ENCODE peak calls at places on chromosomes 1 and 21, in five cellular contexts. C is endothelial cell, H is MCF 10A, F is cardiac muscle cell, J is brain microvascular endothelial cell. L is an unnamed sample.

GRCh38 chr1:22639286-22639685 is 2.9 kb downstream of the C1QA start:
- DNase-seq in C (peak; percentile 22), H (no peak), F (peak; percentile 33), J (peak; percentile 52), L (peak; percentile 27)

GRCh38 chr1:243946946-243947345 is 96.9 kb upstream of the AKT3 start:
- DNase-seq in C (peak; percentile 53), H (peak; percentile 55), F (peak; percentile 33), J (no peak), L (peak; percentile 52)

GRCh38 chr1:46070164-46070814 is 62.1 kb downstream of the PIK3R3 start:
- DNase-seq in C (no peak), H (no peak), F (no peak), J (no peak), L (no peak)

GRCh38 chr1:59107516-59107915 is 189.4 kb upstream of the FGGY start:
- DNase-seq in C (no peak), H (peak; percentile 91), F (no peak), J (no peak), L (peak; percentile 21)

GRCh38 chr1:33410091-33410701 is 20.7 kb downstream of the PHC2 start:
- DNase-seq in C (no peak), H (no peak), F (peak; percentile 54), J (peak; percentile 80), L (peak; percentile 85)

GRCh38 chr1:197464039-197464438 is 196.0 kb downstream of the CRB1 start:
- DNase-seq in C (no peak), H (peak; percentile 87), F (peak; percentile 99), J (peak; percentile 17), L (peak; percentile 58)

GRCh38 chr1:233459968-233460367 is 132.4 kb downstream of the MAP3K21 start:
- DNase-seq in C (no peak), H (no peak), F (no peak), J (no peak), L (no peak)

GRCh38 chr1:161266096-161266679 is 7.6 kb downstream of the PCP4L1 start:
- DNase-seq in C (no peak), H (no peak), F (no peak), J (no peak), L (no peak)

GRCh38 chr1:86502721-86503430 is 34.1 kb downstream of the CLCA1 start:
- DNase-seq in C (peak; percentile 27), H (peak; percentile 72), F (peak; percentile 47), J (no peak), L (peak; percentile 34)

GRCh38 chr1:151621351-151621750 is 9.5 kb downstream of the SNX27 start:
- DNase-seq in C (no peak), H (no peak), F (no peak), J (no peak), L (no peak)

GRCh38 chr1:248842781-248843331 is 4.8 kb downstream of the ZNF672 start:
- DNase-seq in C (no peak), H (no peak), F (no peak), J (no peak), L (no peak)

GRCh38 chr1:238252033-238252802 is 361.5 kb upstream of the ZP4 start:
- DNase-seq in C (peak; percentile 62), H (peak; percentile 84), F (peak; percentile 28), J (peak; percentile 75), L (peak; percentile 42)

GRCh38 chr1:9459784-9460407 is 79.4 kb upstream of the SLC25A33 start:
- DNase-seq in C (no peak), H (no peak), F (no peak), J (no peak), L (peak; percentile 6)

GRCh38 chr1:5888606-5889211 is 103.5 kb downstream of the NPHP4 start:
- DNase-seq in C (no peak), H (no peak), F (no peak), J (no peak), L (no peak)

GRCh38 chr21:38486221-38486620 is 12.1 kb downstream of the ERG start:
- DNase-seq in C (no peak), H (peak; percentile 65), F (peak; percentile 26), J (peak; percentile 87), L (peak; percentile 92)

GRCh38 chr1:82152356-82153281 is 351.9 kb downstream of the ADGRL2 start:
- DNase-seq in C (no peak), H (no peak), F (no peak), J (no peak), L (no peak)

GRCh38 chr21:36700295-36700960 is 1.5 kb downstream of the SIM2 start:
- DNase-seq in C (peak; percentile 33), H (no peak), F (no peak), J (no peak), L (no peak)

GRCh38 chr1:73744985-73745384 is 453.0 kb downstream of the LRRIQ3 start:
- DNase-seq in C (no peak), H (no peak), F (no peak), J (no peak), L (no peak)

GRCh38 chr1:165943198-165943597 is 115.8 kb downstream of the UCK2 start:
- DNase-seq in C (no peak), H (peak; percentile 28), F (no peak), J (no peak), L (no peak)

GRCh38 chr21:45460011-45460565 is 55.1 kb downstream of the COL18A1 start:
- DNase-seq in C (no peak), H (no peak), F (no peak), J (no peak), L (no peak)

GRCh38 chr1:102174259-102174863 is 177.6 kb upstream of the OLFM3 start:
- DNase-seq in C (peak; percentile 17), H (peak; percentile 37), F (no peak), J (no peak), L (no peak)

GRCh38 chr21:46128983-46129571 is 26.3 kb downstream of the FTCD start:
- DNase-seq in C (no peak), H (no peak), F (no peak), J (no peak), L (no peak)

GRCh38 chr1:145999321-146000024 is 3.1 kb upstream of the TXNIP start:
- DNase-seq in C (no peak), H (peak; percentile 53), F (peak; percentile 49), J (no peak), L (no peak)

GRCh38 chr1:227808566-227808965 is 6.9 kb upstream of the PRSS38 start:
- DNase-seq in C (no peak), H (peak; percentile 83), F (no peak), J (no peak), L (no peak)

GRCh38 chr1:172414331-172414730 is 6.2 kb upstream of the C1orf105 start:
- DNase-seq in C (no peak), H (peak; percentile 49), F (peak; percentile 41), J (peak; percentile 44), L (no peak)

GRCh38 chr1:216566809-216567208 is 143.6 kb upstream of the USH2A start:
- DNase-seq in C (no peak), H (peak; percentile 58), F (peak; percentile 52), J (peak; percentile 26), L (peak; percentile 58)

GRCh38 chr1:223820515-223820858 is 25.3 kb downstream of the TP53BP2 start:
- DNase-seq in C (no peak), H (no peak), F (no peak), J (no peak), L (no peak)

GRCh38 chr1:85888961-85889360 is 180.7 kb upstream of the ZNHIT6 start:
- DNase-seq in C (no peak), H (peak; percentile 33), F (peak; percentile 33), J (no peak), L (peak; percentile 25)

GRCh38 chr21:16342932-16343331 is 613.1 kb downstream of the USP25 start:
- DNase-seq in C (no peak), H (no peak), F (no peak), J (no peak), L (no peak)

GRCh38 chr21:35648512-35648911 is 411.8 kb downstream of the SETD4 start:
- DNase-seq in C (no peak), H (peak; percentile 12), F (no peak), J (no peak), L (no peak)
- TF ChIP-seq CTCF in C (no peak), H (no peak), F (no peak), J (peak; percentile 17), L (no peak)

DNA sequence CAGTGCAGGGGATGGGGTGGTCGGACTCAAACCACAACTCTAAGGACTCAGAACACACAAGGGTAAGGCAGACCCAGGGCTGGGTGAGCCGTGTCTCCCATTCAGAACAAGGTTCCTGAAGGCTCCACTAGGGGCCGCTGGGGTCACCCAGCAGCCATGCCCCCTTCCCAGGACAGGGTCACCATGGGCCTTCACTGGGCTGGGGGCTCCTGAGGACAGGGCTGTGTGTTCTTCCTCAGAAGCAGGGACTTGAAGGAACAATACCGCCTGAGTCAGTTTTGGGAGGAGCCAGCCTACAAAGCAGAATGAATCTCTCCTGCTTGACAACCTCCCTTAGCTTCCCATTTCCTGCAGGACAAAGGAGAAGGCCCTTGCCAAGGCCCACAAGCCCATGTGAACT is 15.4 kb downstream of the RIMS3 start:
- DNase-seq in C (peak; percentile 51), H (no peak), F (peak; percentile 18), J (no peak), L (peak; percentile 58)
- TF ChIP-seq CTCF in C (peak; percentile 31), H (no peak), F (peak; percentile 43), J (peak; percentile 59), L (peak; percentile 53)

DNA sequence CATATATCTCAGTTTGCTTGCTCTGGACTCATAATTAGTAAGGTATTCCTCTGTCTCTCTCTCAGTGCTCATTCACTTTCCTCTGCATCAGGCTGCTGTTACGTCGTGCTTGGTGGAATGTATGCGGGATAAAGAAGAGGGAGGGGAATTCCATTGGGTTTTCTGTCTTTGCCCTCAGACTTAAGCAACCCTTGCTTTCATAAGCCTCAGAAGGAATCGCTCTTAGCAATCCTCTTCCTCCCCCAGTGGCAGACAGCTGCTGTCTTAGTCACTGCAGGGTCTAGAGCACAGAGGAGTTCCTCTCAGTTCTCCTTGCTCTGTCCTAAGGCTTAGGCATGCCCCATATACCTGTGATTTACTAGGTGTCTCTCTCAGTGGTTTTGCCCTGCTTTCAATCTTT is 19.1 kb upstream of the NTMT2 start:
- DNase-seq in C (no peak), H (peak; percentile 69), F (peak; percentile 93), J (peak; percentile 91), L (peak; percentile 83)
- TF ChIP-seq CTCF in C (no peak), H (no peak), F (peak; percentile 35), J (peak; percentile 45), L (peak; percentile 12)

DNA sequence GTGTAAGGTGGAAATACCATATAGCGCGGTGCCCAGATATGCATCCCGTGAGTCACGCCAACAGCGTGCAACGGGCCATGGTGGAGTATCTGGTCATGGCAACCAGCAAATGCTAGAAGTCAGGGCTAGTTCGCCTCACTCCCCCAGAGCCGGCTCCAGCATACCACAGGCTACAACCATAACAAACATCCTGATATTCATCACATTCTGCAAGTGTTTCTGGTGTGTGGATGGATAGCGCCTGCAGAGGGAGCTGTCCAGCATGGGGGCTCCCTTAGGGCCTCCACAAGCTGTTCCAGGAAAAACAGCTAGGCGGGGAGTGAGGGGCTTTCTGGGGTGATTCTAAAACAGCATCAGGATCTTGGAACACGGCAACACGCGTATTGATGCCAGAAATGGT is 6.8 kb downstream of the C1orf198 start:
- DNase-seq in C (no peak), H (no peak), F (no peak), J (no peak), L (no peak)
- TF ChIP-seq CTCF in C (no peak), H (no peak), F (peak; percentile 5), J (peak; percentile 45), L (peak; percentile 19)